ENCODE peak calls at places on chromosomes 5 and 9, in six cellular contexts. U is activated T-helper 1 cell treated with anti-CD3 and anti-CD28 coated beads, Interleukin-12 subunit alpha, Interleukin-12 subunit beta, Interleukin-2, Interleukin-4 antibody, amounts not matched to agents 30 ng/mL and 10 ng/mL and 1 ng/mL, durations not matched to agents 14 hours and 24 hours and 36 hours; L is AG09319; P is activated CD4-positive, alpha-beta T cell treated with anti-CD3 and anti-CD28 coated beads for 48 hours; O is stimulated activated CD8-positive, alpha-beta memory T cell treated with anti-CD3 and anti-CD28 coated beads, Interleukin-12 subunit alpha, Interleukin-12 subunit beta, amount 100 ng/mL, for 1 hour; N is mesothelial cell of epicardium. H is an unnamed sample.

GRCh38 chr5:32439086-32439642 is 5.4 kb downstream of the ZFR start:
- DNase-seq in U (no peak), L (no peak), P (no peak), O (no peak), N (no peak), H (no peak)

GRCh38 chr9:2709645-2710101 is 7.6 kb upstream of the KCNV2 start:
- DNase-seq in U (no peak), L (no peak), P (no peak), O (no peak), N (no peak), H (no peak)

GRCh38 chr5:175494271-175495183 is 16.2 kb downstream of the SFXN1 start:
- DNase-seq in U (no peak), L (no peak), P (peak), O (no peak), N (no peak), H (no peak)

GRCh38 chr5:143134269-143134668 is 269.2 kb downstream of the NR3C1 start:
- DNase-seq in U (no peak), L (no peak), P (no peak), O (no peak), N (no peak), H (no peak)

GRCh38 chr9:9893837-9894236 is 719.0 kb downstream of the PTPRD start:
- DNase-seq in U (no peak), L (no peak), P (no peak), O (no peak), N (no peak), H (no peak)

GRCh38 chr5:160188151-160188967 is 40.9 kb upstream of the FABP6 start:
- DNase-seq in U (no peak), L (peak), P (no peak), O (no peak), N (peak), H (peak)

GRCh38 chr9:17531642-17532254 is 47.1 kb upstream of the SH3GL2 start:
- DNase-seq in U (no peak), L (peak), P (peak), O (no peak), N (no peak), H (no peak)

GRCh38 chr9:85892406-85892805 is 48.5 kb upstream of the NAA35 start:
- DNase-seq in U (no peak), L (no peak), P (no peak), O (no peak), N (no peak), H (no peak)

GRCh38 chr9:131728961-131729360 is 10.9 kb downstream of the RAPGEF1 start:
- DNase-seq in U (no peak), L (no peak), P (peak), O (no peak), N (no peak), H (no peak)

GRCh38 chr9:126164796-126165525 is 161.7 kb upstream of the MVB12B start:
- DNase-seq in U (no peak), L (no peak), P (no peak), O (no peak), N (no peak), H (no peak)

GRCh38 chr5:2103940-2104339 is 221.2 kb upstream of the IRX4 start:
- DNase-seq in U (no peak), L (no peak), P (no peak), O (no peak), N (no peak), H (no peak)

GRCh38 chr5:57855831-57856230 is 373.2 kb upstream of the ACTBL2 start:
- DNase-seq in U (no peak), L (no peak), P (no peak), O (no peak), N (no peak), H (no peak)

GRCh38 chr9:128632066-128632465 is 24.6 kb downstream of the DYNC2I2 start:
- DNase-seq in U (no peak), L (no peak), P (no peak), O (no peak), N (no peak), H (no peak)

GRCh38 chr5:43287493-43287892 is 25.7 kb downstream of the HMGCS1 start:
- DNase-seq in U (no peak), L (no peak), P (no peak), O (no peak), N (no peak), H (no peak)

GRCh38 chr9:99134893-99135341 is 30.0 kb downstream of the TGFBR1 start:
- DNase-seq in U (no peak), L (peak), P (no peak), O (no peak), N (no peak), H (no peak)

GRCh38 chr9:100098241-100098886 is 436 bp downstream of the ERP44 start:
- DNase-seq in U (peak), L (no peak), P (peak), O (peak), N (peak), H (no peak)

GRCh38 chr5:1777281-1778137 is 22.1 kb downstream of the MRPL36 start:
- DNase-seq in U (no peak), L (no peak), P (no peak), O (no peak), N (no peak), H (no peak)

GRCh38 chr9:5593904-5594303 is 35.0 kb upstream of the RIC1 start:
- DNase-seq in U (no peak), L (no peak), P (no peak), O (no peak), N (no peak), H (no peak)

GRCh38 chr5:40223884-40224402 is 455.8 kb upstream of the PTGER4 start:
- DNase-seq in U (peak), L (no peak), P (peak), O (no peak), N (no peak), H (no peak)

GRCh38 chr5:170315154-170315553 is 17.6 kb upstream of the LCP2 start:
- DNase-seq in U (no peak), L (no peak), P (no peak), O (no peak), N (no peak), H (no peak)

H was measured in D721Med.